ENCODE peak calls at places on chromosomes 4 and X, in nine cellular contexts. T is GM12891, O is A549, S is adrenal gland, K is lower leg skin, F is IMR-90, P is Peyer's patch, C is endothelial cell of umbilical vein, Q is ovary. X is an unnamed sample.

GRCh38 chrX:11791090-11791489 is 33.1 kb downstream of the MSL3 start:
- DNase-seq in Q (no peak), F (no peak), T (no peak), O (peak; percentile 6), K (no peak), C (no peak), P (no peak), S (no peak), X (peak; percentile 0)

GRCh38 chrX:101417981-101418841 is 10.2 kb downstream of the HNRNPH2 start:
- DNase-seq in K (peak; percentile 14), C (peak; percentile 56), F (no peak), Q (peak; percentile 58), S (peak; percentile 62), O (no peak), P (peak; percentile 67), T (peak; percentile 23), X (peak; percentile 43)

GRCh38 chr4:139550724-139551429 is 5.1 kb downstream of the SETD7 start:
- DNase-seq in T (no peak), C (peak; percentile 26), Q (peak; percentile 51), K (no peak), P (no peak), O (no peak), F (peak; percentile 45), S (no peak), X (no peak)

GRCh38 chr4:43223820-43224219 is 331.3 kb downstream of the GRXCR1 start:
- DNase-seq in O (no peak), Q (no peak), S (no peak), P (no peak), K (no peak), F (no peak), C (no peak), T (no peak), X (no peak)

GRCh38 chrX:9698566-9698965 is 67.1 kb downstream of the GPR143 start:
- DNase-seq in O (no peak), K (no peak), C (no peak), F (no peak), P (no peak), T (no peak), S (no peak), Q (no peak), X (no peak)

GRCh38 chrX:147914609-147915008 is 2.9 kb downstream of the FMR1 start:
- DNase-seq in T (no peak), K (no peak), Q (no peak), O (no peak), F (no peak), S (no peak), C (no peak), P (no peak), X (no peak)

GRCh38 chrX:7706032-7706431 is 136.9 kb upstream of the VCX start:
- DNase-seq in S (no peak), F (no peak), K (no peak), P (no peak), C (no peak), O (peak; percentile 2), T (no peak), Q (no peak), X (no peak)

GRCh38 chr4:106569151-106570029 is 200.8 kb upstream of the GIMD1 start:
- DNase-seq in C (no peak), S (no peak), T (no peak), P (no peak), K (no peak), Q (no peak), O (no peak), F (peak; percentile 21), X (no peak)

GRCh38 chrX:123983240-123983639 is 21.7 kb downstream of the STAG2 start:
- DNase-seq in C (no peak), F (no peak), Q (no peak), K (no peak), S (no peak), T (no peak), O (no peak), P (no peak), X (no peak)

GRCh38 chr4:56055027-56055976 is 106.6 kb downstream of the CEP135 start:
- DNase-seq in O (no peak), Q (no peak), T (no peak), P (no peak), F (no peak), K (no peak), C (no peak), S (no peak), X (peak; percentile 28)

GRCh38 chr4:166146806-166147540 is 273.9 kb downstream of the TLL1 start:
- DNase-seq in O (no peak), C (no peak), P (no peak), S (no peak), K (no peak), Q (no peak), F (no peak), T (no peak), X (no peak)

GRCh38 chr4:151215295-151215694 is 61.7 kb upstream of the PRSS48 start:
- DNase-seq in T (no peak), P (no peak), O (no peak), S (peak; percentile 43), Q (no peak), F (no peak), C (peak; percentile 97), K (no peak), X (peak; percentile 20)

GRCh38 chr4:38055566-38055965 is 95.4 kb downstream of the PTTG2 start:
- DNase-seq in O (no peak), T (no peak), K (no peak), S (no peak), F (no peak), Q (no peak), P (no peak), C (peak; percentile 25), X (no peak)

GRCh38 chrX:100673397-100673953 is 29.5 kb downstream of the SRPX2 start:
- DNase-seq in K (no peak), T (no peak), S (no peak), O (no peak), C (peak; percentile 65), Q (no peak), F (peak; percentile 91), P (no peak), X (no peak)

GRCh38 chr4:17614416-17615299 is at the start of gene MED28:
- DNase-seq in S (peak; percentile 97), T (peak; percentile 89), O (peak; percentile 89), K (peak; percentile 96), C (peak; percentile 91), Q (peak; percentile 97), P (peak; percentile 95), F (peak; percentile 95), X (peak; percentile 97)
- TF ChIP-seq POLR2A in S (peak; percentile 85), T (peak; percentile 94), O (peak; percentile 77), K (peak; percentile 68), C (peak; percentile 90), Q (peak; percentile 93), P (peak; percentile 78), F (peak; percentile 88), X (peak; percentile 97)

GRCh38 chr4:169619518-169619957 is 840 bp upstream of the CLCN3 start:
- DNase-seq in P (peak; percentile 55), K (peak; percentile 57), Q (peak; percentile 39), T (no peak), O (peak; percentile 68), F (peak; percentile 54), C (peak; percentile 73), S (peak; percentile 55), X (peak; percentile 77)

GRCh38 chr4:169619958-169620845 is at the start of gene CLCN3:
- DNase-seq in Q (peak; percentile 97), P (peak; percentile 99), K (peak; percentile 97), T (peak; percentile 71), S (peak; percentile 98), F (peak; percentile 94), C (peak; percentile 98), O (peak; percentile 96), X (peak; percentile 100)

GRCh38 chr4:169620846-169621228 is 459 bp downstream of the CLCN3 start:
- DNase-seq in S (peak; percentile 31), O (peak; percentile 20), Q (peak; percentile 42), F (no peak), K (peak; percentile 28), C (peak; percentile 64), T (no peak), P (no peak), X (peak; percentile 69)

GRCh38 chr4:169618986-169619385 is 1.4 kb upstream of the CLCN3 start:
- DNase-seq in O (no peak), K (no peak), S (no peak), C (no peak), P (no peak), T (no peak), F (no peak), Q (no peak), X (no peak)

GRCh38 chr4:169621754-169622481 is 1.5 kb downstream of the CLCN3 start:
- DNase-seq in F (peak; percentile 90), K (no peak), O (peak; percentile 36), Q (no peak), T (no peak), C (peak; percentile 81), P (no peak), S (no peak), X (peak; percentile 68)
- TF ChIP-seq POLR2A in F (no peak), K (no peak), O (no peak), Q (no peak), T (no peak), C (no peak), P (no peak), S (no peak), X (no peak)

DNA sequence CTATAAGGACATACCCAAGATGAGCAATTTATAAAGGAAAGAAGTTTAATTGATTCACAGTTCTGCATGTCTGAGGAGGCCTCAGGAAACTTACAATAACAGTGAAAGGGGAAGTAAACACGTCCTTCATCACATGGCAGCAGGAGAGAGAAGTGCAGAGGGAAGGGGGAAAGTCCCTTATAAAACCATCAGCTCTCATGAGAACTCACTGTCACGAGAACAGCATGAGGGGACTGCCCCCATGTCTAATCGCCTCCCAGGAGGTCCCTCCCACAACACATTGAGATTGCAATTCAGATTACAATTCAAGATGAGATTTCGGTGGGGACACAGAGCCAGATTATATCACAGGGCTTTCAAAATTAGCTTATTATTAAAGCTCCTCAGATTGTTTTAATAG is 209.5 kb upstream of the PPP3CA start:
- DNase-seq in K (no peak), P (no peak), Q (no peak), O (no peak), F (no peak), S (no peak), C (no peak), T (no peak), X (no peak)
- TF ChIP-seq POLR2A in K (no peak), P (no peak), Q (no peak), O (no peak), F (no peak), S (no peak), C (no peak), T (no peak), X (no peak)

GRCh38 chrX:40176979-40177430 is 79.2 kb upstream of the BCOR start:
- DNase-seq in T (no peak), K (no peak), C (peak; percentile 20), F (no peak), P (no peak), S (peak; percentile 53), Q (peak; percentile 54), O (no peak), X (peak; percentile 36)

GRCh38 chrX:40174594-40175415 is 77.0 kb upstream of the BCOR start:
- DNase-seq in Q (peak; percentile 63), T (no peak), O (peak; percentile 33), F (no peak), P (peak; percentile 68), S (peak; percentile 67), C (peak; percentile 51), K (no peak), X (peak; percentile 61)

GRCh38 chrX:40175416-40176255 is 77.9 kb upstream of the BCOR start:
- DNase-seq in P (peak; percentile 80), O (peak; percentile 60), T (no peak), Q (peak; percentile 77), C (peak; percentile 42), S (peak; percentile 76), K (peak; percentile 65), F (no peak), X (peak; percentile 75)

GRCh38 chrX:40177489-40177888 is 79.7 kb upstream of the BCOR start:
- DNase-seq in Q (no peak), P (no peak), T (no peak), S (no peak), F (no peak), O (no peak), C (no peak), K (no peak), X (no peak)

GRCh38 chrX:40176256-40176978 is 78.7 kb upstream of the BCOR start:
- DNase-seq in O (peak; percentile 28), F (no peak), S (peak; percentile 66), K (no peak), Q (peak; percentile 70), T (no peak), P (peak; percentile 83), C (peak; percentile 14), X (peak; percentile 65)
- TF ChIP-seq POLR2A in O (no peak), F (no peak), S (peak; percentile 37), K (no peak), Q (peak; percentile 18), T (peak; percentile 10), P (peak; percentile 49), C (no peak), X (peak; percentile 41)